ENCODE peak calls at places on chromosomes 11 and 22, in seven cellular contexts. One of them, this sample, is unnamed.

GRCh38 chr11:67238894-67239794 is 27.1 kb upstream of the GRK2 start:
- DNase-seq in kidney: no peak
- DNase-seq in Calu3: no peak
- DNase-seq in Peyer's patch: no peak
- DNase-seq in GM13977: no peak
- DNase-seq in fibroblast of mammary gland: peak; percentile 35
- DNase-seq in transverse colon: no peak
- DNase-seq in this sample: peak; percentile 30

GRCh38 chr11:134363161-134363560 is 31.4 kb downstream of the GLB1L2 start:
- DNase-seq in kidney: peak; percentile 53
- DNase-seq in Calu3: no peak
- DNase-seq in Peyer's patch: no peak
- DNase-seq in GM13977: no peak
- DNase-seq in fibroblast of mammary gland: no peak
- DNase-seq in transverse colon: no peak
- DNase-seq in this sample: no peak

GRCh38 chr11:58957922-58958321 is 18.6 kb downstream of the GLYATL1 start:
- DNase-seq in kidney: no peak
- DNase-seq in Calu3: no peak
- DNase-seq in Peyer's patch: no peak
- DNase-seq in GM13977: peak; percentile 50
- DNase-seq in fibroblast of mammary gland: peak; percentile 6
- DNase-seq in transverse colon: no peak
- DNase-seq in this sample: no peak

GRCh38 chr11:17643506-17644405 is 75.6 kb upstream of the MYOD1 start:
- DNase-seq in kidney: no peak
- DNase-seq in Calu3: no peak
- DNase-seq in Peyer's patch: no peak
- DNase-seq in GM13977: peak; percentile 5
- DNase-seq in fibroblast of mammary gland: no peak
- DNase-seq in transverse colon: no peak
- DNase-seq in this sample: peak; percentile 3

GRCh38 chr22:28249402-28249801 is 330.3 kb upstream of the PITPNB start:
- DNase-seq in kidney: no peak
- DNase-seq in Calu3: no peak
- DNase-seq in Peyer's patch: no peak
- DNase-seq in GM13977: no peak
- DNase-seq in fibroblast of mammary gland: no peak
- DNase-seq in transverse colon: no peak
- DNase-seq in this sample: no peak

GRCh38 chr11:45864041-45864440 is 16.8 kb downstream of the CRY2 start:
- DNase-seq in kidney: no peak
- DNase-seq in Calu3: no peak
- DNase-seq in Peyer's patch: no peak
- DNase-seq in GM13977: no peak
- DNase-seq in fibroblast of mammary gland: no peak
- DNase-seq in transverse colon: no peak
- DNase-seq in this sample: no peak

GRCh38 chr22:50544746-50545253 is 899 bp upstream of the KLHDC7B start:
- DNase-seq in kidney: peak; percentile 87
- DNase-seq in Calu3: peak; percentile 55
- DNase-seq in Peyer's patch: peak; percentile 71
- DNase-seq in GM13977: peak; percentile 44
- DNase-seq in fibroblast of mammary gland: no peak
- DNase-seq in transverse colon: peak; percentile 45
- DNase-seq in this sample: no peak

GRCh38 chr11:64743591-64744543 is at the start of gene RASGRP2:
- DNase-seq in kidney: peak; percentile 93
- DNase-seq in Calu3: peak; percentile 65
- DNase-seq in Peyer's patch: peak; percentile 95
- DNase-seq in GM13977: peak; percentile 83
- DNase-seq in fibroblast of mammary gland: peak; percentile 25
- DNase-seq in transverse colon: peak; percentile 84
- DNase-seq in this sample: peak; percentile 59

GRCh38 chr11:64238999-64239398 is 1.9 kb upstream of the FKBP2 start:
- DNase-seq in kidney: no peak
- DNase-seq in Calu3: no peak
- DNase-seq in Peyer's patch: no peak
- DNase-seq in GM13977: peak; percentile 36
- DNase-seq in fibroblast of mammary gland: no peak
- DNase-seq in transverse colon: no peak
- DNase-seq in this sample: no peak

GRCh38 chr11:36065436-36065835 is 121.6 kb downstream of the LDLRAD3 start:
- DNase-seq in kidney: no peak
- DNase-seq in Calu3: no peak
- DNase-seq in Peyer's patch: no peak
- DNase-seq in GM13977: no peak
- DNase-seq in fibroblast of mammary gland: peak; percentile 72
- DNase-seq in transverse colon: no peak
- DNase-seq in this sample: peak; percentile 79

GRCh38 chr11:18748766-18749375 is 22.9 kb upstream of the IGSF22 start:
- DNase-seq in kidney: no peak
- DNase-seq in Calu3: no peak
- DNase-seq in Peyer's patch: no peak
- DNase-seq in GM13977: no peak
- DNase-seq in fibroblast of mammary gland: peak; percentile 54
- DNase-seq in transverse colon: no peak
- DNase-seq in this sample: no peak

GRCh38 chr11:65120831-65121230 is 1.1 kb downstream of the FAU start:
- DNase-seq in kidney: peak; percentile 15
- DNase-seq in Calu3: no peak
- DNase-seq in Peyer's patch: no peak
- DNase-seq in GM13977: no peak
- DNase-seq in fibroblast of mammary gland: no peak
- DNase-seq in transverse colon: no peak
- DNase-seq in this sample: no peak

GRCh38 chr11:16831281-16832192 is 93.1 kb downstream of the C11orf58 start:
- DNase-seq in kidney: no peak
- DNase-seq in Calu3: no peak
- DNase-seq in Peyer's patch: no peak
- DNase-seq in GM13977: no peak
- DNase-seq in fibroblast of mammary gland: no peak
- DNase-seq in transverse colon: no peak
- DNase-seq in this sample: peak; percentile 77

GRCh38 chr22:39469681-39470461 is 13.1 kb downstream of the MGAT3 start:
- DNase-seq in kidney: no peak
- DNase-seq in Calu3: peak; percentile 21
- DNase-seq in Peyer's patch: peak; percentile 77
- DNase-seq in GM13977: no peak
- DNase-seq in fibroblast of mammary gland: no peak
- DNase-seq in transverse colon: no peak
- DNase-seq in this sample: no peak

GRCh38 chr11:113645593-113646349 is 60.3 kb downstream of the TMPRSS5 start:
- DNase-seq in kidney: no peak
- DNase-seq in Calu3: no peak
- DNase-seq in Peyer's patch: no peak
- DNase-seq in GM13977: no peak
- DNase-seq in fibroblast of mammary gland: no peak
- DNase-seq in transverse colon: no peak
- DNase-seq in this sample: no peak

GRCh38 chr11:1564535-1565172 is 7.4 kb downstream of the DUSP8 start:
- DNase-seq in kidney: peak; percentile 81
- DNase-seq in Calu3: no peak
- DNase-seq in Peyer's patch: peak; percentile 76
- DNase-seq in GM13977: no peak
- DNase-seq in fibroblast of mammary gland: peak; percentile 80
- DNase-seq in transverse colon: peak; percentile 69
- DNase-seq in this sample: peak; percentile 78

GRCh38 chr11:29432719-29433325 is 584.0 kb downstream of the KCNA4 start:
- DNase-seq in kidney: no peak
- DNase-seq in Calu3: peak; percentile 14
- DNase-seq in Peyer's patch: no peak
- DNase-seq in GM13977: peak; percentile 6
- DNase-seq in fibroblast of mammary gland: peak; percentile 19
- DNase-seq in transverse colon: no peak
- DNase-seq in this sample: peak; percentile 7

GRCh38 chr11:115324569-115325432 is 179.4 kb downstream of the CADM1 start:
- DNase-seq in kidney: no peak
- DNase-seq in Calu3: peak; percentile 6
- DNase-seq in Peyer's patch: peak; percentile 68
- DNase-seq in GM13977: peak; percentile 45
- DNase-seq in fibroblast of mammary gland: peak; percentile 49
- DNase-seq in transverse colon: peak; percentile 18
- DNase-seq in this sample: peak; percentile 61

GRCh38 chr22:49207008-49207775 is 620.5 kb downstream of the BRD1 start:
- DNase-seq in kidney: peak; percentile 39
- DNase-seq in Calu3: no peak
- DNase-seq in Peyer's patch: peak; percentile 29
- DNase-seq in GM13977: no peak
- DNase-seq in fibroblast of mammary gland: no peak
- DNase-seq in transverse colon: no peak
- DNase-seq in this sample: no peak
- TF ChIP-seq CTCF in kidney: no peak
- TF ChIP-seq CTCF in Calu3: no peak
- TF ChIP-seq CTCF in Peyer's patch: no peak
- TF ChIP-seq CTCF in GM13977: no peak
- TF ChIP-seq CTCF in fibroblast of mammary gland: no peak
- TF ChIP-seq CTCF in transverse colon: no peak
- TF ChIP-seq CTCF in this sample: no peak

GRCh38 chr22:41535244-41535643 is 9.0 kb downstream of the POLR3H start:
- DNase-seq in kidney: no peak
- DNase-seq in Calu3: no peak
- DNase-seq in Peyer's patch: no peak
- DNase-seq in GM13977: no peak
- DNase-seq in fibroblast of mammary gland: no peak
- DNase-seq in transverse colon: no peak
- DNase-seq in this sample: peak; percentile 27
- TF ChIP-seq CTCF in kidney: no peak
- TF ChIP-seq CTCF in Calu3: no peak
- TF ChIP-seq CTCF in Peyer's patch: no peak
- TF ChIP-seq CTCF in GM13977: no peak
- TF ChIP-seq CTCF in fibroblast of mammary gland: peak; percentile 33
- TF ChIP-seq CTCF in transverse colon: no peak
- TF ChIP-seq CTCF in this sample: peak; percentile 42

GRCh38 chr11:68341557-68342458 is 29.4 kb downstream of the LRP5 start:
- DNase-seq in kidney: no peak
- DNase-seq in Calu3: no peak
- DNase-seq in Peyer's patch: no peak
- DNase-seq in GM13977: no peak
- DNase-seq in fibroblast of mammary gland: no peak
- DNase-seq in transverse colon: no peak
- DNase-seq in this sample: no peak
- TF ChIP-seq CTCF in kidney: no peak
- TF ChIP-seq CTCF in Calu3: no peak
- TF ChIP-seq CTCF in Peyer's patch: no peak
- TF ChIP-seq CTCF in GM13977: no peak
- TF ChIP-seq CTCF in fibroblast of mammary gland: peak; percentile 2
- TF ChIP-seq CTCF in transverse colon: no peak
- TF ChIP-seq CTCF in this sample: no peak

DNA sequence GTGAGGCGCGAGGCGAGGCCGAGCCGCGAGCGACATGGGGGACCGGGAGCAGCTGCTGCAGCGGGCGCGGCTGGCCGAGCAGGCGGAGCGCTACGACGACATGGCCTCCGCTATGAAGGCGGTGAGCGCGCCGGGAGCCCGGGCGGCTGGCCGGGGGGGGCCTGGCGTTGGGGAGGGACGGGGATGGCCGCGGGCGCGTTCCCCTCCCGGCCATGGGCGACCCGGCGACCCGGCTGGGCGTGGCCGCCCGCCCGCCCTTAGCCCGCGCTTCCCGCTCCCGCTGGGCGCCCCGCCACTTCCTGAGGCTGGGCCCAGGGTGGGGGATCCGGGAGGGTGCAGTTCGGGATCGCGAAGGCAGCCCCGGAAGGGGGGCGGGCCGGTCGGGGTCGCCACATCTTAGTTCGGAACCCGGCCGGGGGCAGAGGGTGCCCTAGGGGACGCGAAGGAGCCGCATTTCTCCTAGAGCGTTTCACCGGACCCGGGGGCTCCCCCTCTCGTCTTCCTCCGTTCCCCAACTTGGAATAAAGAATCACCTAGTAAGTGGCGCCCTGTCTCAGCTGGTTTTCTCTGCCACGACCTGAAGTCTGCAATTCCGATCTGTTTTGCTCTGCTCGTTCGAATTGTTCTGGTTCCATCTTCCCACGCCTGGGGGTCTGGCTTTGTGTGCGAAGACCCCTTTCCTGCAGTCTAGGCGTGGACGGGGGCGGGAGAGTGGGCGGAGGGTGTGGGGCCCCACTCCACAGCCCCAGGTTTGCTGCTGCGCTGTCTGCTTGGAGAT is 554 bp downstream of the YWHAH start:
- DNase-seq in kidney: peak; percentile 89
- DNase-seq in Calu3: peak; percentile 56
- DNase-seq in Peyer's patch: peak; percentile 63
- DNase-seq in GM13977: peak; percentile 42
- DNase-seq in fibroblast of mammary gland: no peak
- DNase-seq in transverse colon: peak; percentile 60
- DNase-seq in this sample: no peak
- TF ChIP-seq CTCF in kidney: no peak
- TF ChIP-seq CTCF in Calu3: peak; percentile 13
- TF ChIP-seq CTCF in Peyer's patch: no peak
- TF ChIP-seq CTCF in GM13977: no peak
- TF ChIP-seq CTCF in fibroblast of mammary gland: no peak
- TF ChIP-seq CTCF in transverse colon: no peak
- TF ChIP-seq CTCF in this sample: peak; percentile 10